ENCODE peak calls at places on chromosomes 11 and 22, in nine cellular contexts. One of them, this sample, is unnamed.

GRCh38 chr11:15695096-15695721 is 580.5 kb downstream of the INSC start:
- DNase-seq in esophagus muscularis mucosa: peak
- DNase-seq in A549: no peak
- DNase-seq in H1: no peak
- DNase-seq in GM12892: no peak
- DNase-seq in sigmoid colon: no peak
- DNase-seq in prostate gland: no peak
- DNase-seq in transverse colon: no peak
- DNase-seq in GM12891: no peak
- DNase-seq in this sample: no peak

GRCh38 chr11:77126861-77127673 is 979 bp upstream of the MYO7A start:
- DNase-seq in esophagus muscularis mucosa: no peak
- DNase-seq in A549: peak
- DNase-seq in H1: no peak
- DNase-seq in GM12892: peak
- DNase-seq in sigmoid colon: no peak
- DNase-seq in prostate gland: no peak
- DNase-seq in transverse colon: peak
- DNase-seq in GM12891: peak
- DNase-seq in this sample: peak

GRCh38 chr11:83691387-83692088 is 405.4 kb upstream of the CCDC90B start:
- DNase-seq in esophagus muscularis mucosa: no peak
- DNase-seq in A549: no peak
- DNase-seq in H1: no peak
- DNase-seq in GM12892: no peak
- DNase-seq in sigmoid colon: no peak
- DNase-seq in prostate gland: peak
- DNase-seq in transverse colon: no peak
- DNase-seq in GM12891: no peak
- DNase-seq in this sample: no peak

GRCh38 chr22:36334838-36335603 is 52.7 kb downstream of the MYH9 start:
- DNase-seq in esophagus muscularis mucosa: no peak
- DNase-seq in A549: no peak
- DNase-seq in H1: no peak
- DNase-seq in GM12892: no peak
- DNase-seq in sigmoid colon: peak
- DNase-seq in prostate gland: peak
- DNase-seq in transverse colon: no peak
- DNase-seq in GM12891: no peak
- DNase-seq in this sample: peak

GRCh38 chr11:23181022-23181807 is 320.9 kb upstream of the CCDC179 start:
- DNase-seq in esophagus muscularis mucosa: no peak
- DNase-seq in A549: no peak
- DNase-seq in H1: no peak
- DNase-seq in GM12892: no peak
- DNase-seq in sigmoid colon: no peak
- DNase-seq in prostate gland: no peak
- DNase-seq in transverse colon: no peak
- DNase-seq in GM12891: no peak
- DNase-seq in this sample: no peak

GRCh38 chr22:45481661-45482060 is 21.0 kb upstream of the FBLN1 start:
- DNase-seq in esophagus muscularis mucosa: no peak
- DNase-seq in A549: no peak
- DNase-seq in H1: no peak
- DNase-seq in GM12892: no peak
- DNase-seq in sigmoid colon: no peak
- DNase-seq in prostate gland: no peak
- DNase-seq in transverse colon: no peak
- DNase-seq in GM12891: no peak
- DNase-seq in this sample: no peak

GRCh38 chr22:49899530-49899929 is 18.7 kb downstream of the ALG12 start:
- DNase-seq in esophagus muscularis mucosa: no peak
- DNase-seq in A549: no peak
- DNase-seq in H1: no peak
- DNase-seq in GM12892: no peak
- DNase-seq in sigmoid colon: no peak
- DNase-seq in prostate gland: no peak
- DNase-seq in transverse colon: no peak
- DNase-seq in GM12891: no peak
- DNase-seq in this sample: no peak

GRCh38 chr11:31236052-31236652 is 133.4 kb downstream of the DCDC1 start:
- DNase-seq in esophagus muscularis mucosa: no peak
- DNase-seq in A549: peak
- DNase-seq in H1: no peak
- DNase-seq in GM12892: no peak
- DNase-seq in sigmoid colon: no peak
- DNase-seq in prostate gland: no peak
- DNase-seq in transverse colon: no peak
- DNase-seq in GM12891: no peak
- DNase-seq in this sample: no peak

GRCh38 chr11:24779791-24780190 is 282.9 kb downstream of the LUZP2 start:
- DNase-seq in esophagus muscularis mucosa: no peak
- DNase-seq in A549: no peak
- DNase-seq in H1: no peak
- DNase-seq in GM12892: no peak
- DNase-seq in sigmoid colon: no peak
- DNase-seq in prostate gland: no peak
- DNase-seq in transverse colon: no peak
- DNase-seq in GM12891: no peak
- DNase-seq in this sample: no peak

GRCh38 chr11:117898059-117898458 is 21.6 kb upstream of the FXYD6 start:
- DNase-seq in esophagus muscularis mucosa: no peak
- DNase-seq in A549: no peak
- DNase-seq in H1: no peak
- DNase-seq in GM12892: no peak
- DNase-seq in sigmoid colon: peak
- DNase-seq in prostate gland: no peak
- DNase-seq in transverse colon: no peak
- DNase-seq in GM12891: no peak
- DNase-seq in this sample: no peak

GRCh38 chr11:69630009-69630870 is 10.7 kb upstream of the CCND1 start:
- DNase-seq in esophagus muscularis mucosa: no peak
- DNase-seq in A549: peak
- DNase-seq in H1: no peak
- DNase-seq in GM12892: no peak
- DNase-seq in sigmoid colon: no peak
- DNase-seq in prostate gland: no peak
- DNase-seq in transverse colon: no peak
- DNase-seq in GM12891: no peak
- DNase-seq in this sample: no peak

GRCh38 chr11:31780078-31780971 is 30.8 kb downstream of the PAX6 start:
- DNase-seq in esophagus muscularis mucosa: no peak
- DNase-seq in A549: no peak
- DNase-seq in H1: no peak
- DNase-seq in GM12892: no peak
- DNase-seq in sigmoid colon: no peak
- DNase-seq in prostate gland: no peak
- DNase-seq in transverse colon: no peak
- DNase-seq in GM12891: no peak
- DNase-seq in this sample: no peak

GRCh38 chr22:19805821-19806212 is 45.2 kb downstream of the TBX1 start:
- DNase-seq in esophagus muscularis mucosa: no peak
- DNase-seq in A549: no peak
- DNase-seq in H1: no peak
- DNase-seq in GM12892: no peak
- DNase-seq in sigmoid colon: no peak
- DNase-seq in prostate gland: no peak
- DNase-seq in transverse colon: peak
- DNase-seq in GM12891: no peak
- DNase-seq in this sample: peak

GRCh38 chr11:109940816-109941215 is 152.4 kb upstream of the ZC3H12C start:
- DNase-seq in esophagus muscularis mucosa: no peak
- DNase-seq in A549: peak
- DNase-seq in H1: no peak
- DNase-seq in GM12892: no peak
- DNase-seq in sigmoid colon: no peak
- DNase-seq in prostate gland: no peak
- DNase-seq in transverse colon: no peak
- DNase-seq in GM12891: no peak
- DNase-seq in this sample: no peak

DNA sequence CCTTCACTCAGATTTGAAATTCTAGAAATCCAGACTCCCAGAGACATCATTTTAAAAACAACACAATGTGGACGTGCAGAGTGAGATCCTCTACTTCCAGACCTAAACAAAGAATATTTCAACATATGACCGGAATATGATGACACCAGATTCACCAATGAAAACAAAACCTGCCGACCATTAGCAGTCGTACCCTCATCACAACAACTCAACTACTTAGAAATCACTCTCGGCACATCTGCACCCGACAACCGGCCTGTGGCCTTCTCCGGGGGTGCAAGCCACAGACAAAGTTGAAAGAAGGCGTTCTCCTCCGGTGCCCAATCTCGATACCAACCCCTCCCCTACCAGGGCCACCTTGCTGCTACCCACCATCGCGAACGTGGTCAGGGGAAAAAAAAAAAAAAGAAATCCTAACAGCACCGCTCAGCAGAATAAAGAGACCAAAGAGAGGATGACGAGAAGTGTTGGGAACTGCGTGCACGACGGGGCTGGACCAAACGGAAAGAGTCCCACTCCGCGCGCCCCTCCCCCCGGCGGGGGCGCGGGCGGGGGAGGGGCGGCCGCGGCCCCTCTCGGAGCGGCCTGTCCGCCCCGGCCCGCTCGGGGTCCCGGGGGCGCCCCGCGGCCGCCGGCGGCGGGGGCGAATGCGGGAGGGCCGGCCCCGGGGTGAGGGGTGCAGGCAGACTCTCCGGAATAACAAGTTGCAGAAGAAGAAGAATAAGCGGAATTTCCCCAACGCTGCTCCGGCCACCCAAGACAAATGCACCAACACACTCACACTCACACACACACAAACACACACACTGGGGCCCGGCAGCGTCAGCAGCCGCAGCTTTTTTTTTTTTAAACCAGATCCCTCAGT is 1.7 kb downstream of the PHF21A start:
- DNase-seq in esophagus muscularis mucosa: no peak
- DNase-seq in A549: peak
- DNase-seq in H1: no peak
- DNase-seq in GM12892: no peak
- DNase-seq in sigmoid colon: peak
- DNase-seq in prostate gland: peak
- DNase-seq in transverse colon: peak
- DNase-seq in GM12891: no peak
- DNase-seq in this sample: no peak
- TF ChIP-seq POLR2A in esophagus muscularis mucosa: no peak
- TF ChIP-seq POLR2A in A549: no peak
- TF ChIP-seq POLR2A in H1: no peak
- TF ChIP-seq POLR2A in GM12892: no peak
- TF ChIP-seq POLR2A in sigmoid colon: no peak
- TF ChIP-seq POLR2A in prostate gland: no peak
- TF ChIP-seq POLR2A in transverse colon: peak
- TF ChIP-seq POLR2A in GM12891: no peak
- TF ChIP-seq POLR2A in this sample: no peak

GRCh38 chr11:45180158-45180887 is 33.9 kb downstream of the PRDM11 start:
- DNase-seq in esophagus muscularis mucosa: no peak
- DNase-seq in A549: peak
- DNase-seq in H1: no peak
- DNase-seq in GM12892: no peak
- DNase-seq in sigmoid colon: peak
- DNase-seq in prostate gland: peak
- DNase-seq in transverse colon: peak
- DNase-seq in GM12891: no peak
- DNase-seq in this sample: peak
- TF ChIP-seq POLR2A in esophagus muscularis mucosa: no peak
- TF ChIP-seq POLR2A in A549: no peak
- TF ChIP-seq POLR2A in H1: no peak
- TF ChIP-seq POLR2A in GM12892: no peak
- TF ChIP-seq POLR2A in sigmoid colon: no peak
- TF ChIP-seq POLR2A in prostate gland: peak
- TF ChIP-seq POLR2A in transverse colon: peak
- TF ChIP-seq POLR2A in GM12891: no peak
- TF ChIP-seq POLR2A in this sample: peak

GRCh38 chr11:103407641-103408040 is 298.4 kb downstream of the DYNC2H1 start:
- DNase-seq in esophagus muscularis mucosa: no peak
- DNase-seq in A549: no peak
- DNase-seq in H1: no peak
- DNase-seq in GM12892: no peak
- DNase-seq in sigmoid colon: no peak
- DNase-seq in prostate gland: no peak
- DNase-seq in transverse colon: no peak
- DNase-seq in GM12891: no peak
- DNase-seq in this sample: no peak

DNA sequence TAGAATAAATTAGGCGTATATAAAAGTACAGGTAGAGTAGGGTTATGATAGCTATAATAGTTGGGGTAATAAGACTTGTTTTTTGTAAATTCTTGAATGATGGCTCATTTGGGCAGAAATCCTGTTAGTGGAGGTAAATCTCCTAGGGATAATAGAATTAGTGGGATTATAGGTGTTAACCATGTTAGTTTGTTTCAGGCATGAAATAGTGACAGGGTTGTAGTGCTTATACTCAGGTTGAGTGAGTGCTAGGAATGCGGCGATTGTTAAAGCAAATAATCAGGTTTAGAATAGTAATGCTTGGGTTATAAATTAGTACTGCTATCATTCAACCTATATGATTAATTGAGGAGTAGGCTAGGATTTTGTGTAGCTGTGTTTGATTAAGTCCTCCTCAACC is 297.1 kb downstream of the DYNC2H1 start:
- DNase-seq in esophagus muscularis mucosa: no peak
- DNase-seq in A549: no peak
- DNase-seq in H1: no peak
- DNase-seq in GM12892: no peak
- DNase-seq in sigmoid colon: no peak
- DNase-seq in prostate gland: no peak
- DNase-seq in transverse colon: no peak
- DNase-seq in GM12891: no peak
- DNase-seq in this sample: no peak
- TF ChIP-seq POLR2A in esophagus muscularis mucosa: no peak
- TF ChIP-seq POLR2A in A549: no peak
- TF ChIP-seq POLR2A in H1: no peak
- TF ChIP-seq POLR2A in GM12892: no peak
- TF ChIP-seq POLR2A in sigmoid colon: no peak
- TF ChIP-seq POLR2A in prostate gland: no peak
- TF ChIP-seq POLR2A in transverse colon: no peak
- TF ChIP-seq POLR2A in GM12891: no peak
- TF ChIP-seq POLR2A in this sample: no peak

DNA sequence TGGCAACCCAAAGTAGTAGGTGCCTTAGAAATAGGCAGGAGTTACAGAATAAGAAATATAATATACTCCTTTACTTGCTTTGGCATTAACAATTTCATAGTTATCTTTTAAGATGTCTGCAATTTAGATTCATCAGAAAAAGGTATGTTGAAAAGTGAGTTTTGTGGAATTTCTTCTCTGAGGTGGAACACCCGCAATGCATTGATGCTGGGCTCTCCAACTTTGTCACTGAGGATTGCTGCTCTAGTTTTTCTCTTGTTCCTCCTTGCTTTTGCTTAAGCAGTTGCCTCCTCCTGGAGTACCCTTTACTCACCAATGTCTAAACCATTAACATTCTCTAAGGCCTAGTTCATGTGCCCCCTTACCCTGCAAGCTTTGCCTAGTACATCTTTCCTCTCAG is 14.1 kb upstream of the ME3 start:
- DNase-seq in esophagus muscularis mucosa: no peak
- DNase-seq in A549: no peak
- DNase-seq in H1: no peak
- DNase-seq in GM12892: no peak
- DNase-seq in sigmoid colon: no peak
- DNase-seq in prostate gland: no peak
- DNase-seq in transverse colon: no peak
- DNase-seq in GM12891: no peak
- DNase-seq in this sample: no peak
- TF ChIP-seq POLR2A in esophagus muscularis mucosa: no peak
- TF ChIP-seq POLR2A in A549: no peak
- TF ChIP-seq POLR2A in H1: no peak
- TF ChIP-seq POLR2A in GM12892: no peak
- TF ChIP-seq POLR2A in sigmoid colon: no peak
- TF ChIP-seq POLR2A in prostate gland: no peak
- TF ChIP-seq POLR2A in transverse colon: no peak
- TF ChIP-seq POLR2A in GM12891: no peak
- TF ChIP-seq POLR2A in this sample: no peak

This sample was measured in H54.